ENCODE peak calls at places on chromosomes 12 and 14, in eight cellular contexts. One of them, this sample, is unnamed.

GRCh38 chr12:123062682-123063426 is 82.4 kb downstream of the ARL6IP4 start:
- DNase-seq in CD4-positive, alpha-beta memory T cell: no peak
- DNase-seq in AG10803: peak
- DNase-seq in effector memory CD4-positive, alpha-beta T cell: no peak
- DNase-seq in skeletal muscle cell: no peak
- DNase-seq in fibroblast of pulmonary artery: peak
- DNase-seq in Jurkat, Clone E6-1: no peak
- DNase-seq in cardiac fibroblast: peak
- DNase-seq in this sample: peak

GRCh38 chr12:12837025-12837872 is 24.1 kb downstream of the DDX47 start:
- DNase-seq in CD4-positive, alpha-beta memory T cell: peak
- DNase-seq in AG10803: peak
- DNase-seq in effector memory CD4-positive, alpha-beta T cell: no peak
- DNase-seq in skeletal muscle cell: peak
- DNase-seq in fibroblast of pulmonary artery: peak
- DNase-seq in Jurkat, Clone E6-1: peak
- DNase-seq in cardiac fibroblast: peak
- DNase-seq in this sample: peak

GRCh38 chr12:110585231-110585799 is 2.2 kb upstream of the PPTC7 start:
- DNase-seq in CD4-positive, alpha-beta memory T cell: peak
- DNase-seq in AG10803: peak
- DNase-seq in effector memory CD4-positive, alpha-beta T cell: no peak
- DNase-seq in skeletal muscle cell: no peak
- DNase-seq in fibroblast of pulmonary artery: peak
- DNase-seq in Jurkat, Clone E6-1: peak
- DNase-seq in cardiac fibroblast: no peak
- DNase-seq in this sample: no peak

GRCh38 chr14:96421236-96421635 is 29.3 kb downstream of the AK7 start:
- DNase-seq in CD4-positive, alpha-beta memory T cell: no peak
- DNase-seq in AG10803: no peak
- DNase-seq in effector memory CD4-positive, alpha-beta T cell: no peak
- DNase-seq in skeletal muscle cell: no peak
- DNase-seq in fibroblast of pulmonary artery: peak
- DNase-seq in Jurkat, Clone E6-1: no peak
- DNase-seq in cardiac fibroblast: peak
- DNase-seq in this sample: no peak

GRCh38 chr14:52351191-52351560 is 37.1 kb downstream of the PTGER2 start:
- DNase-seq in CD4-positive, alpha-beta memory T cell: no peak
- DNase-seq in AG10803: peak
- DNase-seq in effector memory CD4-positive, alpha-beta T cell: no peak
- DNase-seq in skeletal muscle cell: no peak
- DNase-seq in fibroblast of pulmonary artery: peak
- DNase-seq in Jurkat, Clone E6-1: no peak
- DNase-seq in cardiac fibroblast: peak
- DNase-seq in this sample: no peak

GRCh38 chr14:51969852-51970251 is 19.5 kb upstream of the RTRAF start:
- DNase-seq in CD4-positive, alpha-beta memory T cell: no peak
- DNase-seq in AG10803: no peak
- DNase-seq in effector memory CD4-positive, alpha-beta T cell: no peak
- DNase-seq in skeletal muscle cell: no peak
- DNase-seq in fibroblast of pulmonary artery: no peak
- DNase-seq in Jurkat, Clone E6-1: no peak
- DNase-seq in cardiac fibroblast: no peak
- DNase-seq in this sample: no peak

GRCh38 chr14:79496701-79497100 is 714.6 kb downstream of the DIO2 start:
- DNase-seq in CD4-positive, alpha-beta memory T cell: no peak
- DNase-seq in AG10803: no peak
- DNase-seq in effector memory CD4-positive, alpha-beta T cell: no peak
- DNase-seq in skeletal muscle cell: no peak
- DNase-seq in fibroblast of pulmonary artery: no peak
- DNase-seq in Jurkat, Clone E6-1: no peak
- DNase-seq in cardiac fibroblast: peak
- DNase-seq in this sample: no peak

GRCh38 chr14:90577661-90578282 is 180.9 kb downstream of the CALM1 start:
- DNase-seq in CD4-positive, alpha-beta memory T cell: no peak
- DNase-seq in AG10803: no peak
- DNase-seq in effector memory CD4-positive, alpha-beta T cell: no peak
- DNase-seq in skeletal muscle cell: no peak
- DNase-seq in fibroblast of pulmonary artery: no peak
- DNase-seq in Jurkat, Clone E6-1: peak
- DNase-seq in cardiac fibroblast: no peak
- DNase-seq in this sample: no peak

GRCh38 chr12:11729008-11729407 is 79.5 kb downstream of the ETV6 start:
- DNase-seq in CD4-positive, alpha-beta memory T cell: no peak
- DNase-seq in AG10803: no peak
- DNase-seq in effector memory CD4-positive, alpha-beta T cell: no peak
- DNase-seq in skeletal muscle cell: no peak
- DNase-seq in fibroblast of pulmonary artery: no peak
- DNase-seq in Jurkat, Clone E6-1: peak
- DNase-seq in cardiac fibroblast: no peak
- DNase-seq in this sample: peak

GRCh38 chr12:64824500-64825142 is at the start of gene TBC1D30:
- DNase-seq in CD4-positive, alpha-beta memory T cell: no peak
- DNase-seq in AG10803: peak
- DNase-seq in effector memory CD4-positive, alpha-beta T cell: no peak
- DNase-seq in skeletal muscle cell: no peak
- DNase-seq in fibroblast of pulmonary artery: peak
- DNase-seq in Jurkat, Clone E6-1: no peak
- DNase-seq in cardiac fibroblast: peak
- DNase-seq in this sample: peak

GRCh38 chr14:64760146-64760755 is 56.0 kb downstream of the PLEKHG3 start:
- DNase-seq in CD4-positive, alpha-beta memory T cell: peak
- DNase-seq in AG10803: peak
- DNase-seq in effector memory CD4-positive, alpha-beta T cell: peak
- DNase-seq in skeletal muscle cell: no peak
- DNase-seq in fibroblast of pulmonary artery: peak
- DNase-seq in Jurkat, Clone E6-1: peak
- DNase-seq in cardiac fibroblast: peak
- DNase-seq in this sample: peak

GRCh38 chr14:61368061-61368710 is 46.8 kb downstream of the PRKCH start:
- DNase-seq in CD4-positive, alpha-beta memory T cell: no peak
- DNase-seq in AG10803: no peak
- DNase-seq in effector memory CD4-positive, alpha-beta T cell: no peak
- DNase-seq in skeletal muscle cell: no peak
- DNase-seq in fibroblast of pulmonary artery: no peak
- DNase-seq in Jurkat, Clone E6-1: no peak
- DNase-seq in cardiac fibroblast: no peak
- DNase-seq in this sample: no peak

GRCh38 chr14:20219033-20219432 is 4.5 kb upstream of the OR11H6 start:
- DNase-seq in CD4-positive, alpha-beta memory T cell: no peak
- DNase-seq in AG10803: peak
- DNase-seq in effector memory CD4-positive, alpha-beta T cell: no peak
- DNase-seq in skeletal muscle cell: no peak
- DNase-seq in fibroblast of pulmonary artery: no peak
- DNase-seq in Jurkat, Clone E6-1: no peak
- DNase-seq in cardiac fibroblast: peak
- DNase-seq in this sample: no peak

GRCh38 chr14:69818760-69819191 is 21.7 kb upstream of the SLC10A1 start:
- DNase-seq in CD4-positive, alpha-beta memory T cell: peak
- DNase-seq in AG10803: peak
- DNase-seq in effector memory CD4-positive, alpha-beta T cell: peak
- DNase-seq in skeletal muscle cell: peak
- DNase-seq in fibroblast of pulmonary artery: peak
- DNase-seq in Jurkat, Clone E6-1: peak
- DNase-seq in cardiac fibroblast: peak
- DNase-seq in this sample: peak

GRCh38 chr12:12716151-12716844 is 870 bp upstream of the CDKN1B start:
- DNase-seq in CD4-positive, alpha-beta memory T cell: peak
- DNase-seq in AG10803: no peak
- DNase-seq in effector memory CD4-positive, alpha-beta T cell: no peak
- DNase-seq in skeletal muscle cell: no peak
- DNase-seq in fibroblast of pulmonary artery: no peak
- DNase-seq in Jurkat, Clone E6-1: no peak
- DNase-seq in cardiac fibroblast: peak
- DNase-seq in this sample: peak

GRCh38 chr12:108516511-108517275 is 1.6 kb downstream of the FICD start:
- DNase-seq in CD4-positive, alpha-beta memory T cell: no peak
- DNase-seq in AG10803: peak
- DNase-seq in effector memory CD4-positive, alpha-beta T cell: no peak
- DNase-seq in skeletal muscle cell: no peak
- DNase-seq in fibroblast of pulmonary artery: peak
- DNase-seq in Jurkat, Clone E6-1: no peak
- DNase-seq in cardiac fibroblast: peak
- DNase-seq in this sample: peak

GRCh38 chr12:96720363-96720705 is 186.7 kb upstream of the NEDD1 start:
- DNase-seq in CD4-positive, alpha-beta memory T cell: no peak
- DNase-seq in AG10803: no peak
- DNase-seq in effector memory CD4-positive, alpha-beta T cell: no peak
- DNase-seq in skeletal muscle cell: no peak
- DNase-seq in fibroblast of pulmonary artery: no peak
- DNase-seq in Jurkat, Clone E6-1: no peak
- DNase-seq in cardiac fibroblast: no peak
- DNase-seq in this sample: peak

DNA sequence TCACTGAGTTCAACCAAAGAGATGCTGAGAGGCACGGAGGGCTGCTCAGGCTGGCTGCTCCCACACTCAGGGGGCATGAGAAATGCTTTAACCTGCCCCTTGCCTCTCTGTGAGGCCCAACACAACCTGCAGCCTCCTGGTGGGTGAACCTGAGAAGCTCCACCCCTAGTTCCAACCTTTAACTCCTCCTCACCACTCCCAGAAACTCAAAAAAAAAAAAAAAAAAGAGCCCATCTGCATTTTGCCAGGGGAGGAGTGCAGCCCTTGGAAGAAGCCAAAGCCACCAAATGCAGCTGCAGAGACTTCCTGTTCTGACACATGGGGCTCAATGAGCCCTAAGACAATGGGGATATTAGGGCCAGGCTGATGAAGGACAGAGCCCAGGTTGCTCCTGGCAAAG is 8.9 kb downstream of the KRT4 start:
- DNase-seq in CD4-positive, alpha-beta memory T cell: no peak
- DNase-seq in AG10803: no peak
- DNase-seq in effector memory CD4-positive, alpha-beta T cell: no peak
- DNase-seq in skeletal muscle cell: no peak
- DNase-seq in fibroblast of pulmonary artery: no peak
- DNase-seq in Jurkat, Clone E6-1: peak
- DNase-seq in cardiac fibroblast: no peak
- DNase-seq in this sample: no peak
- H3K4me3 ChIP-seq in CD4-positive, alpha-beta memory T cell: no peak
- H3K4me3 ChIP-seq in AG10803: no peak
- H3K4me3 ChIP-seq in effector memory CD4-positive, alpha-beta T cell: no peak
- H3K4me3 ChIP-seq in skeletal muscle cell: no peak
- H3K4me3 ChIP-seq in fibroblast of pulmonary artery: no peak
- H3K4me3 ChIP-seq in Jurkat, Clone E6-1: no peak
- H3K4me3 ChIP-seq in cardiac fibroblast: no peak
- H3K4me3 ChIP-seq in this sample: no peak

GRCh38 chr14:27387458-27387857 is 789.6 kb upstream of the NOVA1 start:
- DNase-seq in CD4-positive, alpha-beta memory T cell: no peak
- DNase-seq in AG10803: no peak
- DNase-seq in effector memory CD4-positive, alpha-beta T cell: no peak
- DNase-seq in skeletal muscle cell: no peak
- DNase-seq in fibroblast of pulmonary artery: peak
- DNase-seq in Jurkat, Clone E6-1: no peak
- DNase-seq in cardiac fibroblast: peak
- DNase-seq in this sample: no peak

GRCh38 chr14:27392153-27392552 is 794.3 kb upstream of the NOVA1 start:
- DNase-seq in CD4-positive, alpha-beta memory T cell: no peak
- DNase-seq in AG10803: peak
- DNase-seq in effector memory CD4-positive, alpha-beta T cell: no peak
- DNase-seq in skeletal muscle cell: peak
- DNase-seq in fibroblast of pulmonary artery: peak
- DNase-seq in Jurkat, Clone E6-1: no peak
- DNase-seq in cardiac fibroblast: peak
- DNase-seq in this sample: no peak

GRCh38 chr14:27389402-27389801 is 791.6 kb upstream of the NOVA1 start:
- DNase-seq in CD4-positive, alpha-beta memory T cell: no peak
- DNase-seq in AG10803: no peak
- DNase-seq in effector memory CD4-positive, alpha-beta T cell: no peak
- DNase-seq in skeletal muscle cell: no peak
- DNase-seq in fibroblast of pulmonary artery: peak
- DNase-seq in Jurkat, Clone E6-1: no peak
- DNase-seq in cardiac fibroblast: peak
- DNase-seq in this sample: no peak

GRCh38 chr14:27390130-27390529 is 792.3 kb upstream of the NOVA1 start:
- DNase-seq in CD4-positive, alpha-beta memory T cell: no peak
- DNase-seq in AG10803: no peak
- DNase-seq in effector memory CD4-positive, alpha-beta T cell: no peak
- DNase-seq in skeletal muscle cell: no peak
- DNase-seq in fibroblast of pulmonary artery: no peak
- DNase-seq in Jurkat, Clone E6-1: no peak
- DNase-seq in cardiac fibroblast: peak
- DNase-seq in this sample: no peak

DNA sequence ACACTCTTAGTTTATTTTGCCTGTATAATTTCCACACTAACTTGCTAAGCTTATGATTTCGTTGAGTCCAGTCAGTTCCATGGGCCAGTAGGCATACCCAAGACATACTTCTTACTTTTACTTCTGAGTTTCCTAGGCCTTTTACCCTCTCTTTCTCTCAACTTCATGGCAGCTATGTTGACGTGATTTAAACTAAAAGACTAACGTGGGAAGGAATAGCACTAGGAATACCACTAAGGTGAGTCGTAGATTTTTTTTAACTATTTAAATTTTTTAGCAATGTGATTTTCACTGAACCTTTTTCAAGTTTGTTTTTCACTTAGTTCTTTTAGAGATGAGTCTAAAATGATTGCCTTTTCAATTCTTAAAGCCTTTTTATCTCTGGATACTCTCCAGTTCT is 793.5 kb upstream of the NOVA1 start:
- DNase-seq in CD4-positive, alpha-beta memory T cell: no peak
- DNase-seq in AG10803: peak
- DNase-seq in effector memory CD4-positive, alpha-beta T cell: no peak
- DNase-seq in skeletal muscle cell: peak
- DNase-seq in fibroblast of pulmonary artery: peak
- DNase-seq in Jurkat, Clone E6-1: no peak
- DNase-seq in cardiac fibroblast: peak
- DNase-seq in this sample: no peak
- H3K4me3 ChIP-seq in CD4-positive, alpha-beta memory T cell: no peak
- H3K4me3 ChIP-seq in AG10803: no peak
- H3K4me3 ChIP-seq in effector memory CD4-positive, alpha-beta T cell: no peak
- H3K4me3 ChIP-seq in skeletal muscle cell: no peak
- H3K4me3 ChIP-seq in fibroblast of pulmonary artery: no peak
- H3K4me3 ChIP-seq in Jurkat, Clone E6-1: no peak
- H3K4me3 ChIP-seq in cardiac fibroblast: no peak
- H3K4me3 ChIP-seq in this sample: no peak

GRCh38 chr12:45170456-45171042 is 45.3 kb upstream of the ANO6 start:
- DNase-seq in CD4-positive, alpha-beta memory T cell: peak
- DNase-seq in AG10803: peak
- DNase-seq in effector memory CD4-positive, alpha-beta T cell: peak
- DNase-seq in skeletal muscle cell: no peak
- DNase-seq in fibroblast of pulmonary artery: peak
- DNase-seq in Jurkat, Clone E6-1: peak
- DNase-seq in cardiac fibroblast: peak
- DNase-seq in this sample: peak
- H3K4me3 ChIP-seq in CD4-positive, alpha-beta memory T cell: no peak
- H3K4me3 ChIP-seq in AG10803: no peak
- H3K4me3 ChIP-seq in effector memory CD4-positive, alpha-beta T cell: no peak
- H3K4me3 ChIP-seq in skeletal muscle cell: no peak
- H3K4me3 ChIP-seq in fibroblast of pulmonary artery: no peak
- H3K4me3 ChIP-seq in Jurkat, Clone E6-1: no peak
- H3K4me3 ChIP-seq in cardiac fibroblast: no peak
- H3K4me3 ChIP-seq in this sample: no peak

DNA sequence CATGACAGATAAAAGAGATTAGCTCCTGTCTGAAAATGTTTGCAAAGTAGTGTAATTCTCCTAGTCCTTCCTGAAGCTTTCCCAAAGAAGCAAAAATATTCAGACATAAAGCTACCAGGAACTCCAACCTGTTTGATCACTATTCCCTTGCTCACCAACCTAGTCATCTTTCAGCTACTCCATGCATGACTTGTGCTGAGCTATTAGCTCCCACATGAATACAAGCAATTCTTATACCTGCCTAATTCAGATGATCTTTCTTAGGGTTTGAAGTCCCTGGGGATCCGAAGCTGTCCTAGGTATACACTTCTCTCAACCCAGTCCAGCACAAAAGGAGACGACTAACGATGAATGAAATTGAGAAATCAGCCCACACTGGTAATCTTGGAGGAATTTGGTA is 691 bp upstream of the PTGR2 start:
- DNase-seq in CD4-positive, alpha-beta memory T cell: no peak
- DNase-seq in AG10803: peak
- DNase-seq in effector memory CD4-positive, alpha-beta T cell: no peak
- DNase-seq in skeletal muscle cell: no peak
- DNase-seq in fibroblast of pulmonary artery: peak
- DNase-seq in Jurkat, Clone E6-1: no peak
- DNase-seq in cardiac fibroblast: peak
- DNase-seq in this sample: no peak
- H3K4me3 ChIP-seq in CD4-positive, alpha-beta memory T cell: no peak
- H3K4me3 ChIP-seq in AG10803: peak
- H3K4me3 ChIP-seq in effector memory CD4-positive, alpha-beta T cell: peak
- H3K4me3 ChIP-seq in skeletal muscle cell: peak
- H3K4me3 ChIP-seq in fibroblast of pulmonary artery: peak
- H3K4me3 ChIP-seq in Jurkat, Clone E6-1: no peak
- H3K4me3 ChIP-seq in cardiac fibroblast: peak
- H3K4me3 ChIP-seq in this sample: no peak